ENCODE peak calls at places on chromosomes 5 and 9, in five cellular contexts. K, X, I, Q and D are unnamed samples.

GRCh38 chr9:98596486-98596885 is 112.2 kb downstream of the GABBR2 start:
- DNase-seq in K (no peak), X (peak; percentile 0), I (no peak), Q (no peak), D (no peak)

GRCh38 chr5:1502046-1502736 is 21.6 kb downstream of the LPCAT1 start:
- DNase-seq in K (peak; percentile 40), X (no peak), I (no peak), Q (peak; percentile 91), D (no peak)

GRCh38 chr5:68406767-68407232 is 191.2 kb downstream of the PIK3R1 start:
- DNase-seq in K (no peak), X (no peak), I (no peak), Q (peak; percentile 69), D (no peak)

GRCh38 chr9:111399772-111400563 is 69.9 kb upstream of the OR2K2 start:
- DNase-seq in K (no peak), X (peak; percentile 17), I (peak; percentile 21), Q (peak; percentile 63), D (peak; percentile 44)

GRCh38 chr9:129335456-129336129 is 157.5 kb upstream of the IER5L start:
- DNase-seq in K (no peak), X (no peak), I (no peak), Q (no peak), D (no peak)

GRCh38 chr5:186091-187041 is 4.9 kb upstream of the LRRC14B start:
- DNase-seq in K (no peak), X (no peak), I (no peak), Q (no peak), D (no peak)

GRCh38 chr9:96048116-96048953 is 172.8 kb downstream of the ERCC6L2 start:
- DNase-seq in K (no peak), X (peak; percentile 57), I (no peak), Q (no peak), D (no peak)

GRCh38 chr9:32978051-32978450 is 23.4 kb downstream of the APTX start:
- DNase-seq in K (no peak), X (no peak), I (no peak), Q (no peak), D (no peak)

GRCh38 chr9:134820901-134821300 is 59.7 kb upstream of the FCN2 start:
- DNase-seq in K (no peak), X (no peak), I (no peak), Q (no peak), D (no peak)

GRCh38 chr5:56564451-56565223 is 250.7 kb upstream of the MAP3K1 start:
- DNase-seq in K (no peak), X (no peak), I (peak; percentile 73), Q (peak; percentile 24), D (peak; percentile 98)

GRCh38 chr5:93330506-93330905 is 250.5 kb downstream of the NR2F1-AS1 start:
- DNase-seq in K (no peak), X (no peak), I (peak; percentile 79), Q (no peak), D (no peak)

GRCh38 chr5:112174959-112175594 is 244.0 kb downstream of the EPB41L4A start:
- DNase-seq in K (no peak), X (peak; percentile 25), I (peak; percentile 26), Q (peak; percentile 73), D (peak; percentile 63)

GRCh38 chr9:118931941-118932340 is 437.3 kb downstream of the BRINP1 start:
- DNase-seq in K (no peak), X (no peak), I (no peak), Q (no peak), D (no peak)

GRCh38 chr9:21789541-21790037 is 12.8 kb upstream of the MTAP start:
- DNase-seq in K (no peak), X (peak; percentile 52), I (peak; percentile 95), Q (peak; percentile 86), D (peak; percentile 97)

GRCh38 chr9:33447404-33448158 is at the start of gene AQP3:
- DNase-seq in K (peak; percentile 66), X (peak; percentile 88), I (no peak), Q (peak; percentile 50), D (peak; percentile 17)

GRCh38 chr9:19690128-19690527 is 98.7 kb downstream of the SLC24A2 start:
- DNase-seq in K (no peak), X (no peak), I (peak; percentile 0), Q (no peak), D (no peak)

GRCh38 chr9:134525070-134525815 is 116.4 kb upstream of the COL5A1 start:
- DNase-seq in K (no peak), X (no peak), I (no peak), Q (no peak), D (no peak)

DNA sequence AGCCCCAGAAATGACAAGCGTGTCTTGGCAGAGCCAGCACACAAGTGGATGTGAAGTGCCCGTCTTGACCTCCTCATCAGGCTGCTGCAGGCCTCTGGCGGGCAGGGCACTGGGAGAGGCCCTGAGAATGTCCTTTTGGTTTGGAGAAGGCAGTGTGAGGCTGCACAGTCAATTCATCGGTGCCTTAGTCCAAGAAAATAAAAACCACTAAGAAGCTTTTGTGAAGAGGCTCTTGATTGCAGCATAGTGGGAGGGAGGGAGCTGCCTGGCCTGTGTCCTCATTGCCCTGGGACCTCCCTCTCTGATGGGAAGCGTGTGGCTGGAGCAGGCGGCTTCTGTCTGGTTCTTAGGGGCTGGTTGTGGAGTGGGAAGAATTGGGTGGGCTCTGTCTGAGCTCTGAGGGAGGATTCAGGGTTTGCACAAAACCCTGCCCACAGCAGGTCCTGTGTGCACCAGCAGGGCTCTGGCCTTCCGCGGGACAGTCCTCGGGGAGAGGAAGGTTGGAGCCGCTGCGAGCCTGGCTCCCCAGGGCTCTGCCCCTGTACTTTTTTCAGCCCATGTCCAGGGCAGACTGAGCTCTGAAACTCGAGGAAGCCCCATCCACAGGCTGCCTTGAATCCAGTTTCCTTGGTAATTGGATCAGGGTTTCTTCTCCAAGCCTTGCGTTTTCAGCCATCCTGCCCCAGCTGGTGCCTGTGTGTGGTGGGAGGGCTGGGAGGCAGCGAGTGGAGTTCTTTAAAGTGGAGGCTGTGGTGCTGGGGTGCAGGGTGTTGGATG is 1.1 kb downstream of the HRCT1 start:
- DNase-seq in K (peak; percentile 69), X (peak; percentile 48), I (peak; percentile 75), Q (no peak), D (peak; percentile 85)
- H3K4me3 ChIP-seq in K (peak overlapping the region; percentile 67), X (no peak overlapping the region), I (no peak overlapping the region), Q (no peak overlapping the region), D (no peak overlapping the region)

GRCh38 chr5:147450596-147450995 is 59.3 kb downstream of the DPYSL3 start:
- DNase-seq in K (no peak), X (no peak), I (no peak), Q (no peak), D (no peak)
- H3K4me3 ChIP-seq in K (no peak overlapping the region), X (no peak overlapping the region), I (no peak overlapping the region), Q (no peak overlapping the region), D (no peak overlapping the region)

GRCh38 chr5:166880456-166880855 is 1411.0 kb upstream of the WWC1 start:
- DNase-seq in K (no peak), X (no peak), I (no peak), Q (no peak), D (no peak)

DNA sequence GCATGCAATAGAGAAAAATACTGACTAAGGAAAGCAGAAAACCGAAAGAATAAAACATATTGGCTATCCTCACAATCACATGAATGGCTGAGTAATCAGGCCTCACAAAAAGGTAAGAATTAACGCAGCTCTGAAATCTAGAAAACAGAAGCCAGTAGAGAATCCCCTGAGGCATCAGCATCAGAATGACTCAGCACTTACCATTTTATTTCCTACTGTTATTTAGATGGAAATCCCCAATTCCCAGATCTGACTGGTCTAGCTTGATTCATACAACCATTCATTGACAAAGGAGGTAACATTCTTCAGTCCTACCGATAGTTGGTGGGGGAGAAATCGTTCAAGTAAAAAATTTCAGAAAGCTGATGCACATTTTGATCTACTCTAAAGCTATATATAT is 1408.4 kb upstream of the WWC1 start:
- DNase-seq in K (no peak), X (no peak), I (no peak), Q (peak; percentile 0), D (no peak)
- H3K4me3 ChIP-seq in K (no peak overlapping the region), X (no peak overlapping the region), I (no peak overlapping the region), Q (no peak overlapping the region), D (no peak overlapping the region)

GRCh38 chr5:4230531-4230904 is 634.9 kb downstream of the IRX1 start:
- DNase-seq in K (no peak), X (no peak), I (no peak), Q (no peak), D (no peak)
- H3K4me3 ChIP-seq in K (no peak overlapping the region), X (no peak overlapping the region), I (no peak overlapping the region), Q (no peak overlapping the region), D (no peak overlapping the region)

GRCh38 chr5:141355641-141356040 is 820 bp downstream of the PCDHGA4 start:
- DNase-seq in K (no peak), X (no peak), I (no peak), Q (no peak), D (no peak)

GRCh38 chr5:141345327-141345726 is 1.7 kb downstream of the PCDHGA3 start:
- DNase-seq in K (no peak), X (no peak), I (no peak), Q (no peak), D (no peak)

GRCh38 chr5:141354900-141355469 is at the start of gene PCDHGA4:
- DNase-seq in K (no peak), X (no peak), I (peak; percentile 28), Q (no peak), D (no peak)

GRCh38 chr5:141351591-141351990 is 1.7 kb downstream of the PCDHGB1 start:
- DNase-seq in K (no peak), X (no peak), I (no peak), Q (no peak), D (no peak)

DNA sequence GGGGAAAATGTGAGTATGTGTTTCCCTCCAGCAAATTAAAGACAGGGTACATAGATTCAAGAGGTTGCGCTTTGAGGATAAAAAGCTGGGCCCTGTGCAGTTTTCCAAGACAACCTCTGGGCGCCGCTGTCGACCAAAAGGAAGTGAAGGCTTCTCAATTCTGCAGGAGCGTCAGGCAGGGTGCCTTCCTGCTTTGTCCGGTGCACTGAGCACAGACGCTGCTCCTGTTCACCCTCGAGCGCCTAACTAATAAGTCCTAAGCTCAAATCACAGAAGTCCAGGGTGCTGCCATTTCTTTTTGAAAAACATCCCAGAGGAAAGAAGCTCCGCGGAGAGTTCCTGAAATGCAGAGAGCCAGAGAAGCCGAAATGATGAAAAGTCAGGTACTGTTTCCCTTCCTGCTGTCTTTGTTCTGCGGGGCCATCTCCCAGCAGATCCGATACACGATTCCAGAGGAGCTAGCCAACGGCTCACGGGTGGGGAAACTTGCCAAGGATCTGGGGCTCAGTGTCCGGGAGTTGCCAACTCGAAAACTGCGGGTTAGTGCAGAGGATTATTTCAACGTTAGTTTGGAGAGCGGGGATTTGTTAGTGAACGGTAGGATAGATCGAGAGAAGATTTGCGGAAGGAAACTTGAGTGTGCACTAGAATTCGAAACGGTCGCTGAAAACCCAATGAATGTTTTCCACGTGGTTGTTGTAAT is at the start of gene PCDHGB1:
- DNase-seq in K (no peak), X (peak; percentile 72), I (peak; percentile 71), Q (peak; percentile 73), D (peak; percentile 47)
- H3K4me3 ChIP-seq in K (peak within 1 kb of the TSS; percentile 54), X (peak within 1 kb of the TSS; percentile 32), I (peak within 1 kb of the TSS; percentile 55), Q (peak within 1 kb of the TSS; percentile 21), D (peak within 1 kb of the TSS; percentile 9)